ENCODE peak calls at places on chromosomes 11 and 22, in nine cellular contexts. Q, N, M, A, B, H, G, X and K are unnamed samples.

GRCh38 chr11:1072116-1072820 is 2.4 kb upstream of the MUC2 start:
- DNase-seq in N (peak; percentile 18), A (no peak), G (no peak), H (peak; percentile 32), M (peak; percentile 15), X (no peak), B (peak; percentile 74), Q (peak; percentile 91), K (peak; percentile 33)

GRCh38 chr22:41828516-41828915 is 4.4 kb upstream of the SREBF2 start:
- DNase-seq in H (no peak), N (no peak), A (no peak), M (no peak), X (no peak), B (no peak), Q (no peak), G (peak; percentile 47), K (no peak)

GRCh38 chr11:8086001-8086479 is 5.0 kb downstream of the TUB start:
- DNase-seq in A (no peak), X (no peak), H (no peak), N (no peak), B (no peak), Q (no peak), M (peak; percentile 53), G (no peak), K (no peak)

GRCh38 chr11:72736452-72737069 is 15.6 kb downstream of the ARAP1 start:
- DNase-seq in A (no peak), B (peak; percentile 29), N (no peak), M (no peak), H (peak; percentile 26), X (no peak), Q (peak; percentile 66), G (no peak), K (peak; percentile 50)

GRCh38 chr11:117861151-117862018 is 15.1 kb downstream of the FXYD6 start:
- DNase-seq in M (peak; percentile 40), A (no peak), X (no peak), N (peak; percentile 66), B (no peak), Q (no peak), H (no peak), G (no peak), K (no peak)

GRCh38 chr22:48940988-48941902 is 886.4 kb downstream of the BRD1 start:
- DNase-seq in A (no peak), M (peak; percentile 6), B (no peak), N (no peak), Q (no peak), H (no peak), G (peak; percentile 8), X (no peak), K (no peak)

GRCh38 chr22:25027959-25028840 is 75.7 kb downstream of the KIAA1671 start:
- DNase-seq in N (peak; percentile 54), M (no peak), B (peak; percentile 25), A (peak; percentile 29), X (no peak), H (no peak), Q (peak; percentile 51), G (peak; percentile 54), K (no peak)

GRCh38 chr11:134153147-134153905 is 70.4 kb downstream of the NCAPD3 start:
- DNase-seq in Q (no peak), N (no peak), M (no peak), B (no peak), A (no peak), X (no peak), H (no peak), G (no peak), K (no peak)

GRCh38 chr11:61556621-61557020 is 24.3 kb downstream of the SYT7 start:
- DNase-seq in B (no peak), N (no peak), M (no peak), Q (no peak), A (no peak), X (no peak), H (no peak), G (no peak), K (no peak)

GRCh38 chr11:111510311-111510710 is 1.9 kb downstream of the BTG4 start:
- DNase-seq in A (no peak), G (no peak), M (no peak), B (no peak), N (no peak), H (no peak), X (no peak), Q (no peak), K (peak; percentile 54)

GRCh38 chr11:11843233-11843632 is 1.5 kb downstream of the USP47 start:
- DNase-seq in H (no peak), X (no peak), G (no peak), M (no peak), A (no peak), Q (peak; percentile 85), N (no peak), B (peak; percentile 63), K (peak; percentile 69)

GRCh38 chr11:77147668-77148321 is 19.7 kb downstream of the MYO7A start:
- DNase-seq in Q (no peak), G (peak; percentile 60), A (no peak), H (no peak), B (no peak), N (no peak), M (no peak), X (no peak), K (no peak)

DNA sequence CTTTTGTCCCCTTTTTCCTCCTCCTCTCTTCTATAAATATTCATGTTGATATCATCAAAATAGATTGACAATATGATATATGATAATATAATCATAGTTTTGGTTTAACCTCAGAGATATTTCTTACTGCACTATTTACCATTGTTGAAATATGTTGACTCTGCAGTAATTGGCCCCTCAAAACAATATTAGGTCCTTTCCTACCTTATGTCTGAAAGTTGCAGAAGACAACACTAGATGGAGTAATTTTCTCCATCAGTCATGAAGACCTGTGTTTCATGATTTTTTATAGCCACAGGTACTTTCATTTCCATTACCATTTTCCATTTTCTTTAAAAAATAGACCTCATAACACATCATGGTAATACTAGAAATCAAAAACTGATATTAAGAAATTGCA is 284.4 kb downstream of the LUZP2 start:
- DNase-seq in Q (no peak), H (no peak), G (no peak), M (no peak), X (no peak), A (no peak), N (no peak), B (no peak), K (no peak)
- TF ChIP-seq CTCF in Q (no peak), H (no peak), G (no peak), M (no peak), X (no peak), A (no peak), N (no peak), B (no peak), K (no peak)

GRCh38 chr22:50660306-50660705 is 12.3 kb upstream of the SHANK3 start:
- DNase-seq in X (no peak), Q (no peak), A (no peak), N (no peak), G (no peak), B (no peak), H (no peak), M (no peak), K (no peak)

GRCh38 chr22:50657925-50658324 is 14.7 kb upstream of the SHANK3 start:
- DNase-seq in X (no peak), B (no peak), N (no peak), A (no peak), H (no peak), G (no peak), Q (no peak), M (no peak), K (no peak)

GRCh38 chr22:50656122-50657070 is 16.2 kb upstream of the SHANK3 start:
- DNase-seq in M (no peak), A (no peak), B (no peak), N (peak; percentile 30), G (no peak), Q (peak; percentile 57), H (no peak), X (no peak), K (peak; percentile 55)
- H3K4me3 ChIP-seq in M (no peak overlapping the region), A (no peak overlapping the region), B (no peak overlapping the region), N (no peak overlapping the region), G (no peak overlapping the region), Q (no peak overlapping the region), H (no peak overlapping the region), X (no peak overlapping the region), K (no peak overlapping the region)

GRCh38 chr22:23772315-23773246 is at the start of gene MMP11:
- DNase-seq in N (peak; percentile 77), H (no peak), M (no peak), G (peak; percentile 81), B (no peak), A (no peak), X (peak; percentile 48), Q (no peak), K (peak; percentile 28)
- TF ChIP-seq CTCF in N (peak; percentile 20), H (no peak), M (no peak), G (no peak), B (no peak), A (no peak), X (no peak), Q (no peak), K (peak; percentile 3)

DNA sequence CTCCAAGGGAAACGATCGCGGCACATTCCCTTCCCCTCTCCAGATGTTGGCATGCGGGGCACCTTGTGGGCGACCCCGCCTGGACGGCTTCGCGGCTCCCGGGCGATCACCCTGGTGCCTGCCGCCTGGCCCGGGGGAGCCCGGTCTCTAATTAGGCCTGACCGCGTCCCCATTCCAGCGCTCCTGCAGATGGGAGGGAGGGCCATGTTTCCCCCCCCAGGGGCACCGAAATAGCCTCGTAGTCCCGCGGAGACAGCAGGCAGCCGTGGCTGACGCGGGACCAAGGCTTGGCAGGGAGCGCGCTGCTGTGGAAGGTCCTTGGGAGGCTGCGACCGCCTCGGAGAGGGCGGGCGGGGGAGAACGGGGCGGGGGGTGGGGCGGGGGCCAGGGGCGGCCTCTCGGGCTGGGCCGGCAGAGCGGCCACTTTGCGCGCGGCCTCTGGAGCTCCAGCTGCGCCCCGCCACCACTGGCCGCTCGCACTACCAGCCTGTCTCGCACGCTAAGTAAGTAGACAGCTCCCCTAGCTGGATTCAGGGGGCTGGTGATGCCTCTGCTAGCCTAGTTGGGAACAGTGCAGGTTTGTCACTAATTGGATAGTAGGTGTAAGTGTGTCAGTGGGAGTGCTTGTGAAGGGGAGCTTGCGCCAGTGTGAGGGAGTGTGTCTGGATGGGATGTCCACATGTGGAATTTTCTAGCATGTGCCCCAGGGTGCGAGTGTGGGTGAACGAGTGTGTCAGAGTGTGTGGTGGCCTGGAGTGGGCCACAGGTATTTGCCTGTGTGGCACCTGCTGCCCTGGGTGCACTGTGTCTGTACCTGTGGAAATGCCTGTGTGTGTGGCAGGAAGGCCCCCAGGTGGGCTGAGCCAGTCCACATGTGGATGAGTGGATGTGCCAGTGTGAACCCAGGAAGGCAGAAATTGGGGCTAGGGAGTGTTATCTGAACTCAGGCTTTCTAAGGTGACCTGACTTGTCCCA is at the start of gene INSC:
- DNase-seq in A (no peak), H (no peak), X (no peak), B (no peak), N (peak; percentile 31), G (no peak), Q (no peak), M (no peak), K (peak; percentile 17)
- H3K4me3 ChIP-seq in A (peak within 1 kb of the TSS; percentile 19), H (no peak within 1 kb of the TSS), X (peak within 1 kb of the TSS; percentile 26), B (peak within 1 kb of the TSS; percentile 49), N (peak within 1 kb of the TSS; percentile 18), G (peak within 1 kb of the TSS; percentile 19), Q (peak within 1 kb of the TSS; percentile 34), M (peak within 1 kb of the TSS; percentile 51), K (peak within 1 kb of the TSS; percentile 51)

GRCh38 chr22:23282089-23282501 is 101.8 kb downstream of the BCR start:
- DNase-seq in H (peak; percentile 51), A (peak; percentile 69), N (peak; percentile 54), M (peak; percentile 87), Q (peak; percentile 70), G (peak; percentile 44), X (peak; percentile 68), B (peak; percentile 16), K (peak; percentile 80)
- TF ChIP-seq CTCF in H (no peak), A (no peak), N (no peak), M (no peak), Q (no peak), G (no peak), X (no peak), B (no peak), K (no peak)